ENCODE peak calls at places on chromosomes 6 and 20, in four cellular contexts. One of them, this sample, is unnamed.

GRCh38 chr6:1575213-1576041 is 34.3 kb upstream of the FOXC1 start:
- DNase-seq in neuronal stem cell: no peak
- DNase-seq in IMR-90: peak
- DNase-seq in H9: no peak
- DNase-seq in this sample: peak

GRCh38 chr20:11453430-11453829 is 464.3 kb upstream of the BTBD3 start:
- DNase-seq in neuronal stem cell: no peak
- DNase-seq in IMR-90: peak
- DNase-seq in H9: no peak
- DNase-seq in this sample: peak

GRCh38 chr20:63540417-63541186 is 3.4 kb upstream of the PTK6 start:
- DNase-seq in neuronal stem cell: no peak
- DNase-seq in IMR-90: peak
- DNase-seq in H9: no peak
- DNase-seq in this sample: peak

GRCh38 chr6:20929283-20929682 is 395.0 kb downstream of the CDKAL1 start:
- DNase-seq in neuronal stem cell: no peak
- DNase-seq in IMR-90: peak
- DNase-seq in H9: no peak
- DNase-seq in this sample: no peak

GRCh38 chr6:33722103-33722646 is 10.7 kb upstream of the UQCC2 start:
- DNase-seq in neuronal stem cell: no peak
- DNase-seq in IMR-90: no peak
- DNase-seq in H9: no peak
- DNase-seq in this sample: no peak

GRCh38 chr6:6471276-6471675 is 117.2 kb upstream of the LY86 start:
- DNase-seq in neuronal stem cell: no peak
- DNase-seq in IMR-90: no peak
- DNase-seq in H9: no peak
- DNase-seq in this sample: no peak

GRCh38 chr6:32083812-32084768 is 25.0 kb downstream of the TNXB start:
- DNase-seq in neuronal stem cell: no peak
- DNase-seq in IMR-90: no peak
- DNase-seq in H9: no peak
- DNase-seq in this sample: no peak

GRCh38 chr6:48826884-48827701 is 636.0 kb downstream of the MMUT start:
- DNase-seq in neuronal stem cell: no peak
- DNase-seq in IMR-90: peak
- DNase-seq in H9: no peak
- DNase-seq in this sample: peak

GRCh38 chr6:34730006-34730405 is 27.3 kb upstream of the SNRPC start:
- DNase-seq in neuronal stem cell: no peak
- DNase-seq in IMR-90: no peak
- DNase-seq in H9: no peak
- DNase-seq in this sample: no peak

GRCh38 chr6:109485536-109485935 is 2.5 kb upstream of the ZBTB24 start:
- DNase-seq in neuronal stem cell: no peak
- DNase-seq in IMR-90: no peak
- DNase-seq in H9: no peak
- DNase-seq in this sample: no peak

GRCh38 chr6:158817298-158818007 is 1.7 kb downstream of the EZR start:
- DNase-seq in neuronal stem cell: no peak
- DNase-seq in IMR-90: peak
- DNase-seq in H9: no peak
- DNase-seq in this sample: peak

GRCh38 chr20:3911956-3912355 is 22.8 kb downstream of the PANK2 start:
- DNase-seq in neuronal stem cell: no peak
- DNase-seq in IMR-90: no peak
- DNase-seq in H9: no peak
- DNase-seq in this sample: no peak

GRCh38 chr6:155418017-155418749 is 37.5 kb downstream of the NOX3 start:
- DNase-seq in neuronal stem cell: no peak
- DNase-seq in IMR-90: peak
- DNase-seq in H9: no peak
- DNase-seq in this sample: peak

GRCh38 chr20:21501184-21501583 is 12.7 kb downstream of the NKX2-2 start:
- DNase-seq in neuronal stem cell: no peak
- DNase-seq in IMR-90: no peak
- DNase-seq in H9: no peak
- DNase-seq in this sample: no peak

GRCh38 chr20:21505810-21506530 is 7.9 kb downstream of the NKX2-2 start:
- DNase-seq in neuronal stem cell: peak
- DNase-seq in IMR-90: peak
- DNase-seq in H9: peak
- DNase-seq in this sample: no peak

GRCh38 chr20:21505161-21505809 is 8.6 kb downstream of the NKX2-2 start:
- DNase-seq in neuronal stem cell: peak
- DNase-seq in IMR-90: peak
- DNase-seq in H9: peak
- DNase-seq in this sample: peak

GRCh38 chr20:21504323-21504722 is 9.5 kb downstream of the NKX2-2 start:
- DNase-seq in neuronal stem cell: no peak
- DNase-seq in IMR-90: no peak
- DNase-seq in H9: no peak
- DNase-seq in this sample: no peak

GRCh38 chr20:21503345-21503744 is 10.5 kb downstream of the NKX2-2 start:
- DNase-seq in neuronal stem cell: no peak
- DNase-seq in IMR-90: peak
- DNase-seq in H9: no peak
- DNase-seq in this sample: no peak
- H2AFZ ChIP-seq in neuronal stem cell: no peak
- H2AFZ ChIP-seq in IMR-90: no peak
- H2AFZ ChIP-seq in H9: no peak
- H2AFZ ChIP-seq in this sample: no peak

GRCh38 chr6:124877468-124877867 is 84.8 kb upstream of the RNF217 start:
- DNase-seq in neuronal stem cell: no peak
- DNase-seq in IMR-90: no peak
- DNase-seq in H9: no peak
- DNase-seq in this sample: no peak
- H4K91ac ChIP-seq in neuronal stem cell: no peak
- H4K91ac ChIP-seq in IMR-90: no peak
- H4K91ac ChIP-seq in H9: no peak
- H4K91ac ChIP-seq in this sample: no peak

GRCh38 chr6:53983301-53983700 is 127.9 kb upstream of the MLIP start:
- DNase-seq in neuronal stem cell: no peak
- DNase-seq in IMR-90: no peak
- DNase-seq in H9: no peak
- DNase-seq in this sample: no peak

GRCh38 chr6:53982361-53983050 is 128.7 kb upstream of the MLIP start:
- DNase-seq in neuronal stem cell: no peak
- DNase-seq in IMR-90: peak
- DNase-seq in H9: no peak
- DNase-seq in this sample: no peak

GRCh38 chr6:53984581-53984980 is 126.7 kb upstream of the MLIP start:
- DNase-seq in neuronal stem cell: no peak
- DNase-seq in IMR-90: no peak
- DNase-seq in H9: no peak
- DNase-seq in this sample: no peak

GRCh38 chr6:53985361-53985760 is 125.9 kb upstream of the MLIP start:
- DNase-seq in neuronal stem cell: no peak
- DNase-seq in IMR-90: no peak
- DNase-seq in H9: no peak
- DNase-seq in this sample: no peak

DNA sequence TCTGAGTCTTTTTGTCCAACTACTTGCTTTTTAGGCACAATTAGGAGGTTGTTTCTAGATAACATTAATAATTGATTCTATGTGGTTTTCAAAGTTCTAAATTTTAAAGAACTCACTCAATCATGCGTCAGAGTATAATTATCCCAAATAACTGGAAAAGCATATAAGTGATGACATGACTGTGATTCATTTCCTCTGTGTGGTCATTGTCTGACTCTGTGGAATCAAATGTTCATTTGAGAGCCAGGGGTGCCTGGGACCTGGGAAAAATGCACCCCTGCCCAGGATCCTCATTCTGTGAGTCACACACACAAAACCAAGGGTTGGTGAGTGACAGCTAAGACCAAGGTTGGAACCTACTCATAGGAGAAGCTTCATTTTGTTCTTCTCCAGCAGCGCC is 127.1 kb upstream of the MLIP start:
- DNase-seq in neuronal stem cell: no peak
- DNase-seq in IMR-90: peak
- DNase-seq in H9: no peak
- DNase-seq in this sample: peak
- H2AFZ ChIP-seq in neuronal stem cell: no peak
- H2AFZ ChIP-seq in IMR-90: peak
- H2AFZ ChIP-seq in H9: no peak
- H2AFZ ChIP-seq in this sample: no peak

DNA sequence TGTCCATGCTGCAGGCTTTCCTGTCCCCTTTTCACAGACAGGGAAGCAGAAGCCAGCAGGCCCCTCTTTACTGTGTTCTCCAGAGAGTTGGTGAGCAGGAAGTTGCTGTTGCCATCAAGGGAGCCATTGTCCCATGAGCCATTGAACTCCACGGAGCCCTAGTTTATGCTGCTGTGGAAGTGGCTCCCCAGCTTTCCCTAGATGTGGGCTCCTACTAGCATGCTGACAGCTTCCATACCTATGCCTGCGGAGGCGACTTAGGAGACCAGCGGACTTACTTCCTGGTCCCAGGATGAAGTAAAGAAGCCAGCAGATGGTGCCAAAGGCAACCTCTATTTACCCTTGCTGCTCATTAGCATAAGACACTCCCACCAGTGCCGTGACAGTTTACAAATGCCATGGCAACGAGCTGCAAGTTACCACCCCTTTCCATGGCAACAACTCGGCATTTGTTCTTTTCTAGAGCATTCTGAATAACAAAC is 30.8 kb upstream of the FKBP1A start:
- DNase-seq in neuronal stem cell: peak
- DNase-seq in IMR-90: peak
- DNase-seq in H9: peak
- DNase-seq in this sample: peak
- H4K91ac ChIP-seq in neuronal stem cell: no peak
- H4K91ac ChIP-seq in IMR-90: no peak
- H4K91ac ChIP-seq in H9: no peak
- H4K91ac ChIP-seq in this sample: no peak

This sample was measured in mesenchymal stem cell.